ENCODE peak calls at places on chromosomes 12 and 14, in eight cellular contexts. A is right lobe of liver; U is adrenal gland; G is cardiac muscle cell; K is effector memory CD4-positive, alpha-beta T cell; F is breast epithelium; O is heart left ventricle; I is GM23338. Y is an unnamed sample.

GRCh38 chr14:24387014-24387355 is 11.8 kb upstream of the NYNRIN start:
- DNase-seq in F (no peak), U (no peak), I (no peak), A (no peak), G (no peak), O (no peak), K (no peak), Y (no peak)

GRCh38 chr12:113247123-113248045 is 26.1 kb downstream of the TPCN1 start:
- DNase-seq in U (peak), O (no peak), G (no peak), K (no peak), I (no peak), F (no peak), A (peak), Y (no peak)

GRCh38 chr12:100827901-100828520 is 33.4 kb downstream of the ANO4 start:
- DNase-seq in F (no peak), O (no peak), U (peak), A (no peak), K (no peak), G (peak), I (peak), Y (no peak)

GRCh38 chr12:127773520-127773919 is 493.4 kb upstream of the TMEM132C start:
- DNase-seq in O (no peak), K (no peak), F (no peak), I (peak), G (no peak), A (no peak), U (no peak), Y (no peak)

GRCh38 chr14:76977793-76978730 is 50.4 kb downstream of the IRF2BPL start:
- DNase-seq in A (peak), O (peak), U (peak), K (peak), I (no peak), F (no peak), G (peak), Y (peak)

GRCh38 chr14:80310950-80311349 is 99.6 kb upstream of the DIO2 start:
- DNase-seq in A (no peak), F (no peak), G (peak), K (no peak), U (no peak), O (no peak), I (no peak), Y (no peak)

GRCh38 chr12:128450810-128451209 is 183.8 kb downstream of the TMEM132C start:
- DNase-seq in A (no peak), F (no peak), G (no peak), K (no peak), U (no peak), I (no peak), O (no peak), Y (no peak)

GRCh38 chr14:22837750-22838538 is 1.6 kb downstream of the MMP14 start:
- DNase-seq in U (no peak), K (no peak), G (peak), I (peak), F (no peak), O (peak), A (no peak), Y (peak)

GRCh38 chr12:72995616-72996015 is 723.4 kb downstream of the TRHDE start:
- DNase-seq in U (no peak), K (no peak), I (no peak), F (no peak), O (no peak), G (no peak), A (no peak), Y (no peak)

GRCh38 chr12:43742106-43742505 is 16.5 kb downstream of the PUS7L start:
- DNase-seq in A (no peak), G (peak), K (no peak), I (no peak), U (no peak), F (no peak), O (no peak), Y (no peak)

GRCh38 chr14:96554315-96554910 is 52.2 kb downstream of the PAPOLA start:
- DNase-seq in O (no peak), A (no peak), I (no peak), G (no peak), U (no peak), F (no peak), K (no peak), Y (no peak)

GRCh38 chr14:64303471-64303917 is 9.3 kb upstream of the ESR2 start:
- DNase-seq in A (no peak), I (peak), K (no peak), U (no peak), G (peak), O (no peak), F (no peak), Y (no peak)

GRCh38 chr12:38144601-38145436 is 171.8 kb upstream of the ALG10B start:
- DNase-seq in K (no peak), O (no peak), I (no peak), U (no peak), G (no peak), A (no peak), F (no peak), Y (no peak)

GRCh38 chr12:123269395-123269892 is 2.2 kb downstream of the CDK2AP1 start:
- DNase-seq in A (peak), F (peak), G (peak), O (peak), U (peak), I (peak), K (no peak), Y (peak)

GRCh38 chr12:73529231-73529630 is 1008.4 kb upstream of the ATXN7L3B start:
- DNase-seq in F (no peak), K (no peak), G (no peak), A (no peak), U (no peak), O (no peak), I (no peak), Y (no peak)

GRCh38 chr12:12946686-12947355 is 5.1 kb downstream of the GPRC5D start:
- DNase-seq in K (no peak), O (no peak), U (no peak), A (no peak), I (no peak), G (no peak), F (no peak), Y (no peak)

GRCh38 chr14:73526036-73526984 is 10.6 kb upstream of the ACOT1 start:
- DNase-seq in F (peak), G (no peak), I (no peak), O (peak), U (peak), K (no peak), A (peak), Y (no peak)

GRCh38 chr12:95582230-95583058 is 31.2 kb upstream of the USP44 start:
- DNase-seq in F (no peak), O (no peak), K (no peak), I (peak), A (no peak), G (peak), U (no peak), Y (no peak)

GRCh38 chr12:118611295-118611694 is 234.9 kb downstream of the SUDS3 start:
- DNase-seq in K (no peak), U (peak), A (no peak), O (no peak), F (no peak), I (peak), G (no peak), Y (peak)

GRCh38 chr14:60652674-60653387 is 3.6 kb upstream of the SIX1 start:
- DNase-seq in O (no peak), G (no peak), U (no peak), K (no peak), A (no peak), F (no peak), I (peak), Y (peak)

GRCh38 chr12:101764393-101764792 is 25.1 kb upstream of the SYCP3 start:
- DNase-seq in U (no peak), G (no peak), A (no peak), K (no peak), O (no peak), I (no peak), F (no peak), Y (no peak)

GRCh38 chr12:67358686-67359374 is 89.7 kb downstream of the CAND1 start:
- DNase-seq in A (no peak), O (no peak), U (no peak), F (no peak), K (no peak), G (peak), I (no peak), Y (no peak)

GRCh38 chr14:103867523-103867953 is 20.2 kb upstream of the PPP1R13B start:
- DNase-seq in I (no peak), K (no peak), A (no peak), F (no peak), O (peak), G (no peak), U (peak), Y (peak)

GRCh38 chr12:89432396-89432795 is 80.1 kb upstream of the DUSP6 start:
- DNase-seq in I (no peak), A (no peak), K (no peak), F (no peak), G (no peak), O (no peak), U (no peak), Y (no peak)

GRCh38 chr14:29858299-29858698 is 69.3 kb downstream of the PRKD1 start:
- DNase-seq in A (no peak), K (no peak), G (no peak), I (no peak), U (no peak), F (no peak), O (no peak), Y (no peak)

GRCh38 chr12:127270193-127270592 is 996.8 kb upstream of the TMEM132C start:
- DNase-seq in K (no peak), F (no peak), U (peak), I (no peak), G (peak), O (no peak), A (no peak), Y (no peak)

GRCh38 chr14:39733741-39734140 is 301.5 kb upstream of the FBXO33 start:
- DNase-seq in O (no peak), G (no peak), U (no peak), F (no peak), A (no peak), I (no peak), K (no peak), Y (no peak)

GRCh38 chr14:98408024-98408555 is 863.9 kb downstream of the BCL11B start:
- DNase-seq in U (no peak), A (no peak), K (no peak), O (no peak), F (no peak), G (no peak), I (no peak), Y (no peak)

GRCh38 chr12:29961231-29961630 is 177.5 kb upstream of the TMTC1 start:
- DNase-seq in I (no peak), U (no peak), K (no peak), A (no peak), F (no peak), G (peak), O (no peak), Y (no peak)

GRCh38 chr14:88044782-88045446 is 40.0 kb downstream of the GPR65 start:
- DNase-seq in G (peak), A (no peak), F (no peak), I (no peak), K (no peak), U (no peak), O (no peak), Y (no peak)

GRCh38 chr14:22890416-22890815 is 7.4 kb downstream of the REM2 start:
- DNase-seq in F (no peak), O (no peak), K (no peak), G (no peak), U (no peak), A (no peak), I (no peak), Y (no peak)

GRCh38 chr14:49972199-49972671 is 79.4 kb downstream of the ARF6 start:
- DNase-seq in F (no peak), K (no peak), A (no peak), O (peak), U (no peak), I (no peak), G (peak), Y (no peak)

GRCh38 chr12:10528150-10528953 is 22.7 kb downstream of the EIF2S3B start:
- DNase-seq in I (no peak), K (no peak), G (no peak), O (no peak), F (no peak), A (no peak), U (no peak), Y (no peak)

GRCh38 chr12:10529603-10530002 is 23.9 kb downstream of the EIF2S3B start:
- DNase-seq in A (no peak), I (no peak), U (no peak), F (no peak), K (no peak), O (no peak), G (no peak), Y (no peak)
- H3K27ac ChIP-seq in A (no peak), I (no peak), U (no peak), F (no peak), K (no peak), O (no peak), G (no peak), Y (no peak)

DNA sequence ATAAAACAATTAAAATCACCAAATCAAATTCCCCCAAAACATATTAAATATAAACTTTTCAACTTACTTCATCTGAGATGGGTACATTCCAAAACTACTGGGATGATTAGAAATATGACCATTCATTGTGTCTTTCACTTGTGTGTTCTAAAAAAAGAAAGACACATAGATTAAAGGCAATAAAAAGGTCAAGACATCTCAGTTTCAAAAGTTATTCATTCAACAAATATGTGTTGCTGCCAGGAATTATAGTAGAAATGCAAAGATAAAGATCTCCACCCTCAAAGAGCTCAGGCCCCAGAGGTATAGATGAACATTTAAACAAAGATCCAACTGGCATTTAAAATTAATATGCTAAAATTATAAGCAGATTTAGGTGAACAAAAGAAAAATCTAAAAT is 106.4 kb downstream of the EPS8 start:
- DNase-seq in O (no peak), U (no peak), A (no peak), K (no peak), I (no peak), F (no peak), G (no peak), Y (no peak)
- H3K4me3 ChIP-seq in O (no peak), U (no peak), A (no peak), K (no peak), I (no peak), F (no peak), G (no peak), Y (no peak)

DNA sequence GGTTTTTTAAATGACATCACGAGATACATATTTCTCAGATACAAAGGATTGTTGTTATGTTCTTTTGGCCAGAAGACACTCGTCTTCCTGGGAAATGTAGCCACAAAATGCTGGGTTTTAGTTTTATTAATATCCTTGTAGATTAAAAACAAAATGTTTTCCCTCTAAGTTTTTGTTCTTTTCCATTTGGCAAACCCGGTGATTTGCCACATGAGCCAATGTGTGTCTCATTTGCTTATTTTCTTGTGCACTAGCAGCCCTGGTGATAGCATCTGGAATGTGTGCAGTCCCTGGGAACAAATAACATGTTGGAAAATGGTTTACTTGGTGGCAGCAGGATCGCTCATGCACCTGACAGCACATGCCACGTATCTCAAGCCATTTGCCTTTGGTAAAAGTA is 61.0 kb downstream of the HMGA2 start:
- DNase-seq in U (no peak), O (no peak), A (no peak), K (no peak), I (no peak), F (no peak), G (peak), Y (no peak)
- H3K27ac ChIP-seq in U (no peak), O (no peak), A (no peak), K (no peak), I (no peak), F (no peak), G (no peak), Y (no peak)

DNA sequence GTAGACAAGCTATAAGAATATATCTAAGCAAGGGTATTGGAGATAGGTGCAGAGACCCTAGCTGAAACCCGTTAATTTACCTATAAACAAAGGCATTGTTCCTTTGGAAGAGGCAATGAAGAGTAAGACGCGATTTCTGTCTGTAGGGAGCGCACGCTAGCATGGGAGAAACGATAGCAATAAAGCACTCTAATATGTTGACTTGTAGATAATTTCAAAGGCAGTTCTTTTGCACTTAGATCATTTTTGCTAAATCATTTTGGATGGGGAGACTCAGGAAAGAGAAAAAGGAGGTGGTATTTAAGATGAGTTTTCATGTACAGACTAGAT is 648 bp downstream of the CCDC77 start:
- DNase-seq in F (no peak), G (peak), U (no peak), I (peak), A (no peak), K (no peak), O (no peak), Y (no peak)
- H3K4me3 ChIP-seq in F (peak), G (peak), U (no peak), I (peak), A (peak), K (peak), O (peak), Y (peak)

DNA sequence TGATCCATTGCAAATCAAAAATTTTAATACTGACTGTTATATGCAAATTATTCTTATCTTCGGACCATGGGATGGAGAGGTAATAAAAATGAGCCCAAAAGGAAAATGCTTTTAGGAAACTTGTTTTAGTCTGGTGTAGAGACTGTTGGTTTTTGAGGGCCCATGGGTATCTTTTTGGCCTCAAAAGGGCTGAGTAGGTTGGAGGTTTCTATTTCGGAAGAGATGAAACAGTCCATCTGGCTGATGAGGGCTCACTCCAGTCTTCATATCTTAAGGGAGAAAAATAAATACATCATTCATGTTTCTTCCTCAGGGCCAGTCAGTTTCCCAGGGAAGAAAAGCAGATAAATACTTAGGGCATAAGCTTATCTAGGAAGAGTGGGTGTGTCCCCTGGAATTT is 290.7 kb downstream of the RMST start:
- DNase-seq in F (no peak), A (no peak), O (no peak), K (no peak), U (no peak), G (no peak), I (no peak), Y (no peak)
- H3K27ac ChIP-seq in F (no peak), A (no peak), O (no peak), K (no peak), U (no peak), G (no peak), I (no peak), Y (no peak)

GRCh38 chr14:75430526-75430925 is 2.7 kb downstream of the JDP2 start:
- DNase-seq in I (no peak), A (no peak), K (no peak), G (peak), F (no peak), U (no peak), O (no peak), Y (no peak)
- H3K4me3 ChIP-seq in I (peak), A (no peak), K (no peak), G (no peak), F (peak), U (no peak), O (no peak), Y (peak)

DNA sequence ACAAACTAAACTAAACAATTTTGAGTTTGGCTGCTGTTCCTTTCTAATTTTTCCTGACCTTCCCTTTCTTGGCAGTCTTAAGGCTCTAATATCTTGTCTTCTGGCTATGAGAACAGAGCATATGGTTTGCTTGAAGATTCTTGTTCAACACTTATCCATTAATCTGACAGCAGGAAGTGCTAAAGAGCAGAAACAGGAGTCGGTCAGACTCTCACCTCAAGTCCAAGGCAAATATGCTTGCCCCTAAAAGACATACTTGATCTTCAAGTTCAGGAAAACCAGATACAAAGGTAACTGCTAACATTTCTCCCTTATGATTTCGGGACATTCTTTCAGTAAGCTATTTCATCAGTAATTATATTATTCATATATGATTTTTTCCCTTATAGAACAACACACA is 52.6 kb upstream of the KCNJ8 start:
- DNase-seq in F (no peak), O (no peak), I (no peak), A (no peak), G (no peak), K (no peak), U (no peak), Y (no peak)
- H3K27ac ChIP-seq in F (no peak), O (no peak), I (no peak), A (peak), G (no peak), K (no peak), U (no peak), Y (no peak)